ENCODE peak calls at places on chromosomes 4 and X, in ten cellular contexts. One of them, this sample, is unnamed.

GRCh38 chr4:4364061-4364460 is 22.8 kb upstream of the NSG1 start:
- DNase-seq in endothelial cell of umbilical vein: no peak
- DNase-seq in fibroblast of mammary gland: no peak
- DNase-seq in brain microvascular endothelial cell: no peak
- DNase-seq in aorta: no peak
- DNase-seq in CD8-positive, alpha-beta T cell: no peak
- DNase-seq in heart left ventricle: no peak
- DNase-seq in transverse colon: no peak
- DNase-seq in GM12865: no peak
- DNase-seq in DND-41: no peak
- DNase-seq in this sample: no peak

GRCh38 chrX:136057567-136057966 is 72.3 kb downstream of the SLC9A6 start:
- DNase-seq in transverse colon: no peak
- DNase-seq in heart left ventricle: no peak
- DNase-seq in fibroblast of mammary gland: no peak
- DNase-seq in endothelial cell of umbilical vein: no peak
- DNase-seq in GM12865: no peak
- DNase-seq in CD8-positive, alpha-beta T cell: no peak
- DNase-seq in aorta: no peak
- DNase-seq in brain microvascular endothelial cell: no peak
- DNase-seq in DND-41: no peak
- DNase-seq in this sample: no peak

GRCh38 chr4:162706051-162706450 is 460.6 kb downstream of the NAF1 start:
- DNase-seq in transverse colon: no peak
- DNase-seq in GM12865: no peak
- DNase-seq in CD8-positive, alpha-beta T cell: no peak
- DNase-seq in brain microvascular endothelial cell: no peak
- DNase-seq in aorta: no peak
- DNase-seq in heart left ventricle: no peak
- DNase-seq in DND-41: no peak
- DNase-seq in fibroblast of mammary gland: no peak
- DNase-seq in endothelial cell of umbilical vein: no peak
- DNase-seq in this sample: no peak

GRCh38 chrX:118226060-118226428 is 109.4 kb upstream of the KLHL13 start:
- DNase-seq in heart left ventricle: no peak
- DNase-seq in GM12865: no peak
- DNase-seq in transverse colon: no peak
- DNase-seq in fibroblast of mammary gland: peak
- DNase-seq in CD8-positive, alpha-beta T cell: no peak
- DNase-seq in endothelial cell of umbilical vein: peak
- DNase-seq in brain microvascular endothelial cell: peak
- DNase-seq in aorta: no peak
- DNase-seq in DND-41: no peak
- DNase-seq in this sample: no peak

GRCh38 chr4:77579406-77580076 is 26.1 kb upstream of the CXCL13 start:
- DNase-seq in aorta: no peak
- DNase-seq in GM12865: no peak
- DNase-seq in CD8-positive, alpha-beta T cell: no peak
- DNase-seq in transverse colon: no peak
- DNase-seq in DND-41: no peak
- DNase-seq in brain microvascular endothelial cell: peak
- DNase-seq in fibroblast of mammary gland: peak
- DNase-seq in heart left ventricle: no peak
- DNase-seq in endothelial cell of umbilical vein: no peak
- DNase-seq in this sample: no peak

GRCh38 chr4:6299875-6300274 is 30.2 kb downstream of the WFS1 start:
- DNase-seq in transverse colon: no peak
- DNase-seq in DND-41: no peak
- DNase-seq in CD8-positive, alpha-beta T cell: no peak
- DNase-seq in heart left ventricle: no peak
- DNase-seq in GM12865: no peak
- DNase-seq in fibroblast of mammary gland: no peak
- DNase-seq in endothelial cell of umbilical vein: no peak
- DNase-seq in brain microvascular endothelial cell: no peak
- DNase-seq in aorta: no peak
- DNase-seq in this sample: no peak

GRCh38 chr4:139887962-139888735 is 222.5 kb downstream of the MGST2 start:
- DNase-seq in DND-41: no peak
- DNase-seq in GM12865: peak
- DNase-seq in CD8-positive, alpha-beta T cell: no peak
- DNase-seq in aorta: no peak
- DNase-seq in brain microvascular endothelial cell: no peak
- DNase-seq in fibroblast of mammary gland: no peak
- DNase-seq in heart left ventricle: no peak
- DNase-seq in transverse colon: peak
- DNase-seq in endothelial cell of umbilical vein: no peak
- DNase-seq in this sample: peak

GRCh38 chr4:4848540-4848939 is 10.9 kb upstream of the MSX1 start:
- DNase-seq in fibroblast of mammary gland: no peak
- DNase-seq in aorta: no peak
- DNase-seq in endothelial cell of umbilical vein: no peak
- DNase-seq in brain microvascular endothelial cell: no peak
- DNase-seq in CD8-positive, alpha-beta T cell: no peak
- DNase-seq in GM12865: no peak
- DNase-seq in DND-41: no peak
- DNase-seq in heart left ventricle: no peak
- DNase-seq in transverse colon: no peak
- DNase-seq in this sample: no peak

DNA sequence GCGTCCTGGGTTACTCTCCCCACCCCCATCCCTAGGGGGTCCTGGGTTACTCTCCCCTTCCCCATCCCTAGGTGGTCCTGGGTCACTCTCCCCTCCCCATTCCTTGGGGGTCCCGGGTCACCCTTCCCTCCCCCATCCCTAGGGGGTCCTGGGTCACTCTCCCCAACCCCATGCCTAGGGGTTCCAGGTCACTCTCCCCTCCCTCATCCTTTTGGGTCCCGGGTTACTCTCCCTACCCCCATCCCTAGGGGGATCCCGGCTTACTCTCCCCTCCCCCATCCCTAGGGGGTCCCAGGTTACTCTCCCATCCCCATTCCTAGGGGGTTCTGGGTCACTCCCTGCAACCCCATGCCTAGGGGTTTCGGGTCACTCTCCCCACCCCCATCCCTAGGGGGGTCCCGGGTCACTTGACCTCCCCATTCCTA is 1.4 kb downstream of the ASMTL start:
- DNase-seq in transverse colon: no peak
- DNase-seq in CD8-positive, alpha-beta T cell: no peak
- DNase-seq in DND-41: no peak
- DNase-seq in brain microvascular endothelial cell: no peak
- DNase-seq in heart left ventricle: no peak
- DNase-seq in endothelial cell of umbilical vein: no peak
- DNase-seq in fibroblast of mammary gland: no peak
- DNase-seq in GM12865: no peak
- DNase-seq in aorta: no peak
- DNase-seq in this sample: no peak
- H3K4me3 ChIP-seq in transverse colon: no peak
- H3K4me3 ChIP-seq in CD8-positive, alpha-beta T cell: no peak
- H3K4me3 ChIP-seq in DND-41: peak
- H3K4me3 ChIP-seq in brain microvascular endothelial cell: no peak
- H3K4me3 ChIP-seq in heart left ventricle: no peak
- H3K4me3 ChIP-seq in endothelial cell of umbilical vein: no peak
- H3K4me3 ChIP-seq in fibroblast of mammary gland: peak
- H3K4me3 ChIP-seq in GM12865: peak
- H3K4me3 ChIP-seq in aorta: no peak
- H3K4me3 ChIP-seq in this sample: no peak

GRCh38 chr4:183852910-183853555 is 52.1 kb upstream of the STOX2 start:
- DNase-seq in heart left ventricle: no peak
- DNase-seq in GM12865: no peak
- DNase-seq in DND-41: no peak
- DNase-seq in CD8-positive, alpha-beta T cell: no peak
- DNase-seq in fibroblast of mammary gland: no peak
- DNase-seq in transverse colon: no peak
- DNase-seq in brain microvascular endothelial cell: no peak
- DNase-seq in endothelial cell of umbilical vein: no peak
- DNase-seq in aorta: no peak
- DNase-seq in this sample: no peak
- H3K4me3 ChIP-seq in heart left ventricle: no peak
- H3K4me3 ChIP-seq in GM12865: no peak
- H3K4me3 ChIP-seq in DND-41: no peak
- H3K4me3 ChIP-seq in CD8-positive, alpha-beta T cell: no peak
- H3K4me3 ChIP-seq in fibroblast of mammary gland: no peak
- H3K4me3 ChIP-seq in transverse colon: no peak
- H3K4me3 ChIP-seq in brain microvascular endothelial cell: no peak
- H3K4me3 ChIP-seq in endothelial cell of umbilical vein: no peak
- H3K4me3 ChIP-seq in aorta: no peak
- H3K4me3 ChIP-seq in this sample: no peak

GRCh38 chrX:56569378-56570061 is 6.1 kb downstream of the UBQLN2 start:
- DNase-seq in transverse colon: no peak
- DNase-seq in brain microvascular endothelial cell: no peak
- DNase-seq in heart left ventricle: no peak
- DNase-seq in aorta: no peak
- DNase-seq in fibroblast of mammary gland: no peak
- DNase-seq in endothelial cell of umbilical vein: no peak
- DNase-seq in DND-41: no peak
- DNase-seq in CD8-positive, alpha-beta T cell: no peak
- DNase-seq in GM12865: peak
- DNase-seq in this sample: no peak

GRCh38 chrX:56563231-56564116 is at the start of gene UBQLN2:
- DNase-seq in CD8-positive, alpha-beta T cell: peak
- DNase-seq in brain microvascular endothelial cell: peak
- DNase-seq in transverse colon: peak
- DNase-seq in heart left ventricle: peak
- DNase-seq in GM12865: peak
- DNase-seq in fibroblast of mammary gland: peak
- DNase-seq in endothelial cell of umbilical vein: peak
- DNase-seq in aorta: peak
- DNase-seq in DND-41: peak
- DNase-seq in this sample: peak

GRCh38 chrX:56564182-56564885 is 907 bp downstream of the UBQLN2 start:
- DNase-seq in endothelial cell of umbilical vein: peak
- DNase-seq in aorta: no peak
- DNase-seq in CD8-positive, alpha-beta T cell: no peak
- DNase-seq in DND-41: peak
- DNase-seq in brain microvascular endothelial cell: peak
- DNase-seq in transverse colon: peak
- DNase-seq in GM12865: peak
- DNase-seq in fibroblast of mammary gland: peak
- DNase-seq in heart left ventricle: peak
- DNase-seq in this sample: no peak

DNA sequence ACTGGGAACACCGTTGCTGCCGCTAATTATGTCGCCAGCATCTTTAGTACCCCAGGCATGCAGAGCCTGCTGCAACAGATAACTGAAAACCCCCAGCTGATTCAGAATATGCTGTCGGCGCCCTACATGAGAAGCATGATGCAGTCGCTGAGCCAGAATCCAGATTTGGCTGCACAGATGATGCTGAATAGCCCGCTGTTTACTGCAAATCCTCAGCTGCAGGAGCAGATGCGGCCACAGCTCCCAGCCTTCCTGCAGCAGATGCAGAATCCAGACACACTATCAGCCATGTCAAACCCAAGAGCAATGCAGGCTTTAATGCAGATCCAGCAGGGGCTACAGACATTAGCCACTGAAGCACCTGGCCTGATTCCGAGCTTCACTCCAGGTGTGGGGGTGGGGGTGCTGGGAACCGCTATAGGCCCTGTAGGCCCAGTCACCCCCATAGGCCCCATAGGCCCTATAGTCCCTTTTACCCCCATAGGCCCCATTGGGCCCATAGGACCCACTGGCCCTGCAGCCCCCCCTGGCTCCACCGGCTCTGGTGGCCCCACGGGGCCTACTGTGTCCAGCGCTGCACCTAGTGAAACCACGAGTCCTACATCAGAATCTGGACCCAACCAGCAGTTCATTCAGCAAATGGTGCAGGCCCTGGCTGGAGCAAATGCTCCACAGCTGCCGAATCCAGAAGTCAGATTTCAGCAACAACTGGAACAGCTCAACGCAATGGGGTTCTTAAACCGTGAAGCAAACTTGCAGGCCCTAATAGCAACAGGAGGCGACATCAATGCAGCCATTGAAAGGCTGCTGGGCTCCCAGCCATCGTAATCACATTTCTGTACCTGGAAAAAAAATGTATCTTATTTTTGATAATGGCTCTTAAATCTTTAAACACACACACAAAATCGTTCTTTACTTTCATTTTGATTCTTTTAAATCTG is 1.8 kb downstream of the UBQLN2 start:
- DNase-seq in heart left ventricle: no peak
- DNase-seq in transverse colon: no peak
- DNase-seq in fibroblast of mammary gland: peak
- DNase-seq in CD8-positive, alpha-beta T cell: no peak
- DNase-seq in endothelial cell of umbilical vein: no peak
- DNase-seq in DND-41: peak
- DNase-seq in brain microvascular endothelial cell: no peak
- DNase-seq in aorta: no peak
- DNase-seq in GM12865: peak
- DNase-seq in this sample: no peak
- H3K4me3 ChIP-seq in heart left ventricle: peak
- H3K4me3 ChIP-seq in transverse colon: peak
- H3K4me3 ChIP-seq in fibroblast of mammary gland: peak
- H3K4me3 ChIP-seq in CD8-positive, alpha-beta T cell: peak
- H3K4me3 ChIP-seq in endothelial cell of umbilical vein: peak
- H3K4me3 ChIP-seq in DND-41: peak
- H3K4me3 ChIP-seq in brain microvascular endothelial cell: peak
- H3K4me3 ChIP-seq in aorta: peak
- H3K4me3 ChIP-seq in GM12865: peak
- H3K4me3 ChIP-seq in this sample: peak

GRCh38 chrX:54534271-54534670 is 4.3 kb downstream of the GNL3L start:
- DNase-seq in aorta: no peak
- DNase-seq in DND-41: no peak
- DNase-seq in CD8-positive, alpha-beta T cell: no peak
- DNase-seq in fibroblast of mammary gland: no peak
- DNase-seq in brain microvascular endothelial cell: no peak
- DNase-seq in transverse colon: no peak
- DNase-seq in GM12865: no peak
- DNase-seq in heart left ventricle: no peak
- DNase-seq in endothelial cell of umbilical vein: no peak
- DNase-seq in this sample: no peak

GRCh38 chrX:54530358-54530900 is 410 bp downstream of the GNL3L start:
- DNase-seq in transverse colon: no peak
- DNase-seq in brain microvascular endothelial cell: no peak
- DNase-seq in GM12865: peak
- DNase-seq in heart left ventricle: no peak
- DNase-seq in CD8-positive, alpha-beta T cell: no peak
- DNase-seq in fibroblast of mammary gland: no peak
- DNase-seq in aorta: no peak
- DNase-seq in endothelial cell of umbilical vein: no peak
- DNase-seq in DND-41: peak
- DNase-seq in this sample: no peak

GRCh38 chrX:54529559-54530357 is at the start of gene GNL3L:
- DNase-seq in fibroblast of mammary gland: peak
- DNase-seq in aorta: peak
- DNase-seq in DND-41: peak
- DNase-seq in heart left ventricle: peak
- DNase-seq in GM12865: peak
- DNase-seq in brain microvascular endothelial cell: peak
- DNase-seq in CD8-positive, alpha-beta T cell: peak
- DNase-seq in transverse colon: peak
- DNase-seq in endothelial cell of umbilical vein: peak
- DNase-seq in this sample: peak

DNA sequence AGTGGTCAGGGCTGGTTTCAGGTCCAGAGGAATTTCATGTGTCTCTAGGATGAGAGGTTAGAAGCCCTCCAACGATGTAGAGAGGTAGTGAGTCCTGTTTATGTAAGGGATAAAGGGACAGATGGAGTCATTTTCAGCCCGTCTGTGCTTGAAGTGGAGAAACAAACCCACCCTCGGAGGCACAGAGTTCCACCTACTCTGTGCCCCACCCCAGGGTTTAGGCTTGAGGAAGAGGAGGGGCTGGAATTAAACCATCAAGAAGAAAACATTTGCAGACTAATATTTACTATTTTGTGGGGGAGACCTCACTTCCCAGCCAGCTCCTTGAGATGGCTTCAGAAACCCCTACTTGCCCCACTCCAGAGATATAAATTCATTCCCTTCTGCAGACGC is 857 bp upstream of the GNL3L start:
- DNase-seq in transverse colon: no peak
- DNase-seq in CD8-positive, alpha-beta T cell: no peak
- DNase-seq in heart left ventricle: no peak
- DNase-seq in GM12865: no peak
- DNase-seq in endothelial cell of umbilical vein: no peak
- DNase-seq in brain microvascular endothelial cell: no peak
- DNase-seq in fibroblast of mammary gland: no peak
- DNase-seq in aorta: no peak
- DNase-seq in DND-41: no peak
- DNase-seq in this sample: no peak
- H3K4me3 ChIP-seq in transverse colon: peak
- H3K4me3 ChIP-seq in CD8-positive, alpha-beta T cell: peak
- H3K4me3 ChIP-seq in heart left ventricle: peak
- H3K4me3 ChIP-seq in GM12865: peak
- H3K4me3 ChIP-seq in endothelial cell of umbilical vein: no peak
- H3K4me3 ChIP-seq in brain microvascular endothelial cell: peak
- H3K4me3 ChIP-seq in fibroblast of mammary gland: peak
- H3K4me3 ChIP-seq in aorta: no peak
- H3K4me3 ChIP-seq in DND-41: peak
- H3K4me3 ChIP-seq in this sample: peak